ENCODE peak calls at places on chromosomes 2 and 18, in nine cellular contexts. W, I, C, O, A, X, R, T and B are unnamed samples.

GRCh38 chr2:80592106-80592505 is 287.6 kb upstream of the LRRTM1 start:
- DNase-seq in A (no peak), C (no peak), T (no peak), I (no peak), R (no peak), X (no peak), W (no peak), O (no peak), B (no peak)

GRCh38 chr2:63861220-63861822 is 19.6 kb downstream of the UGP2 start:
- DNase-seq in A (peak; percentile 52), I (peak; percentile 51), X (no peak), W (peak; percentile 78), O (peak; percentile 81), T (peak; percentile 64), R (peak; percentile 47), C (no peak), B (no peak)

GRCh38 chr18:76115580-76115979 is 379.5 kb downstream of the ZNF516 start:
- DNase-seq in T (no peak), X (no peak), A (no peak), C (no peak), W (no peak), O (no peak), I (no peak), R (no peak), B (no peak)

GRCh38 chr2:71612581-71613520 is 159.5 kb downstream of the DYSF start:
- DNase-seq in A (no peak), R (no peak), X (no peak), W (peak; percentile 58), C (peak; percentile 14), O (no peak), I (no peak), T (no peak), B (peak; percentile 42)

GRCh38 chr2:8549273-8549922 is 132.5 kb upstream of the ID2 start:
- DNase-seq in X (no peak), O (no peak), T (no peak), A (no peak), R (no peak), C (no peak), I (no peak), W (no peak), B (no peak)

GRCh38 chr2:117126656-117127055 is 687.8 kb upstream of the DDX18 start:
- DNase-seq in O (no peak), A (no peak), X (no peak), T (no peak), R (no peak), I (no peak), W (no peak), C (no peak), B (no peak)

GRCh38 chr2:12514631-12515437 is 201.9 kb upstream of the TRIB2 start:
- DNase-seq in W (no peak), A (no peak), X (no peak), I (no peak), O (no peak), R (no peak), T (no peak), C (no peak), B (no peak)

GRCh38 chr18:23819005-23819404 is 129.8 kb downstream of the LAMA3 start:
- DNase-seq in T (no peak), C (no peak), R (no peak), X (no peak), I (no peak), O (no peak), W (no peak), A (no peak), B (no peak)

GRCh38 chr2:68722712-68723111 is 11.9 kb upstream of the ARHGAP25 start:
- DNase-seq in W (no peak), I (no peak), C (no peak), T (no peak), R (no peak), A (no peak), O (peak; percentile 21), X (no peak), B (no peak)

GRCh38 chr2:68726100-68726499 is 8.5 kb upstream of the ARHGAP25 start:
- DNase-seq in R (no peak), O (no peak), T (no peak), W (no peak), C (no peak), I (no peak), A (no peak), X (no peak), B (no peak)

GRCh38 chr2:68730828-68731227 is 3.8 kb upstream of the ARHGAP25 start:
- DNase-seq in I (no peak), A (no peak), R (no peak), C (no peak), T (peak; percentile 89), O (peak; percentile 55), X (no peak), W (no peak), B (no peak)

GRCh38 chr2:68727698-68728375 is 6.8 kb upstream of the ARHGAP25 start:
- DNase-seq in X (no peak), I (no peak), A (no peak), O (peak; percentile 32), C (no peak), R (no peak), W (no peak), T (peak; percentile 59), B (no peak)

DNA sequence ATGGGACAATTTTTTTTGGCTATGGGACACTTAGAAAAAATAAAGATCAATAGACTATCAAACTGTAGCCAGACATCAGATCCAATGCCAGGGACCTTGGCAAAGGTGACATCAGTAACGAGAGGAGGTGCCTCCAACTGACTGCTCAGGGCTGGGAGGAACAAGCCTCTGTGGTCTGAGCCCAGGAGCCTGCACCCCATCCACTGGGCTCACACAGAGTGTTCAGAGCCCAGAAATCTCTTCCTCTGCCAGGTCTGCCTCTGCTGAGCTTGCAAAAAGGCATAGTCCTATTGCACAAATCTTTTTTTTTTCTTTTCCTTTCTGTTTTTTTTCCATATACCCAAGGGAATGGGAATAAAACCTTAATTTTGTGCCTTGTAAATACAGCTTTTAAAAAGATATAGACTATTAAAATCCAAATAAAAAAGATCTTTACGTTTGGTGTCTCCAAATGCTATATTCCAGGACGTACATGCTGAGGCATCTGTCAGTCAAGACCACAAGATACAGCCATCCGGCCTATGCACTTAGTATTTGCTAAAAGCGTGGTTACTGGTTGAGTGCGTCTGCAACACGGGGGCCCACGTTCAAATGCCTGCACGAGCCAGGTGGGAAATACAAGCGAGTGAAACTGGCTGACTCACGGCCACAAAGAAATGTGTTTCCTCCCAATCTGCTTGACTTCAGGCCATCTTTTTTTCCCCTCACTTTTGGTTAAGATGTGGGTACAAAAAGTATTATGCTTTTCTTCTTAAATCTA is 7.8 kb upstream of the ARHGAP25 start:
- DNase-seq in C (no peak), I (peak; percentile 58), T (peak; percentile 42), R (no peak), X (no peak), O (no peak), W (no peak), A (peak; percentile 93), B (no peak)
- H3K4me1 ChIP-seq in C (peaks cover 7% of the 10 kb centered on the region), I (peaks cover 49% of the 10 kb centered on the region), T (peaks cover 34% of the 10 kb centered on the region), R (no peaks in the 10 kb centered on the region), X (no peaks in the 10 kb centered on the region), O (no peaks in the 10 kb centered on the region), W (no peaks in the 10 kb centered on the region), A (peaks cover 32% of the 10 kb centered on the region), B (peaks cover 5% of the 10 kb centered on the region)

GRCh38 chr2:201132518-201132917 is 16.6 kb downstream of the CFLAR start:
- DNase-seq in W (no peak), X (no peak), R (no peak), C (no peak), A (no peak), I (no peak), O (peak; percentile 29), T (no peak), B (no peak)

GRCh38 chr2:201137505-201138400 is 21.8 kb downstream of the CFLAR start:
- DNase-seq in O (no peak), C (no peak), I (no peak), T (no peak), X (no peak), R (no peak), A (no peak), W (no peak), B (no peak)

GRCh38 chr2:201136889-201137321 is 20.9 kb downstream of the CFLAR start:
- DNase-seq in A (no peak), O (no peak), C (no peak), I (no peak), W (no peak), T (no peak), X (no peak), R (no peak), B (peak; percentile 74)

GRCh38 chr2:201138401-201138970 is 22.5 kb downstream of the CFLAR start:
- DNase-seq in C (no peak), R (no peak), O (no peak), A (no peak), I (no peak), X (no peak), W (no peak), T (no peak), B (no peak)

DNA sequence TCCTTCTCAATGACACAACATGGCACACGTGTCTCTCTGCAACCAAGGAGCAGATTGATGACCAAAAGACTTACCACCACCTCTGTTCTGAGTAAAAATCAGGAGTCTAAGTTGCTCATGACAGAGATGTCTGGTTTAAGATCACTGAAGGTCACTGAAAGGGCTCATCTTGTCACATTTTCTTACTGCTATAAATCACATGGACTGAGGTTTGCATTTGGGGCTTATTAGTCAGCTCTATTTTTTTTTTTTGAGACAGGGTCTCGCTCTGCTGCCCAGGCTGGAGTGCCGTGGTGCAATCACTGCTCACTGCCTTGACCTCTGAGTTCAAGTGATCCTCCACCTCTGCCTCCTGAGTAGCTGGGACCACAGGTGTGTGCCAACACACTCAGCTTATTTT is 19.4 kb downstream of the CFLAR start:
- DNase-seq in O (no peak), T (no peak), A (no peak), X (no peak), R (no peak), I (no peak), W (no peak), C (no peak), B (no peak)
- H3K27ac ChIP-seq in O (peak overlapping the region; percentile 14), T (no peak overlapping the region), A (no peak overlapping the region), X (no peak overlapping the region), R (peak overlapping the region; percentile 99), I (peak overlapping the region; percentile 30), W (peak overlapping the region; percentile 89), C (peak overlapping the region; percentile 56), B (no peak overlapping the region)

GRCh38 chr2:205704101-205704741 is 21.9 kb downstream of the NRP2 start:
- DNase-seq in T (no peak), I (no peak), A (no peak), O (no peak), C (no peak), R (no peak), W (no peak), X (no peak), B (no peak)

GRCh38 chr2:205701509-205701908 is 19.2 kb downstream of the NRP2 start:
- DNase-seq in W (no peak), O (peak; percentile 69), C (no peak), T (peak; percentile 65), X (no peak), R (no peak), I (no peak), A (no peak), B (no peak)

GRCh38 chr2:205702576-205702975 is 20.3 kb downstream of the NRP2 start:
- DNase-seq in T (peak; percentile 49), O (no peak), X (no peak), W (no peak), C (no peak), A (no peak), I (no peak), R (no peak), B (no peak)

GRCh38 chr2:205705511-205706397 is 23.5 kb downstream of the NRP2 start:
- DNase-seq in T (no peak), I (no peak), A (no peak), C (no peak), X (no peak), R (no peak), O (no peak), W (no peak), B (no peak)

GRCh38 chr2:205703471-205703870 is 21.2 kb downstream of the NRP2 start:
- DNase-seq in A (no peak), T (no peak), O (no peak), I (no peak), C (no peak), R (no peak), X (no peak), W (no peak), B (no peak)
- H3K4me1 ChIP-seq in A (no peaks in the 10 kb centered on the region), T (peaks cover 44% of the 10 kb centered on the region), O (peaks cover 54% of the 10 kb centered on the region), I (peaks cover 5% of the 10 kb centered on the region), C (peaks cover 79% of the 10 kb centered on the region), R (peaks cover 40% of the 10 kb centered on the region), X (peaks cover 33% of the 10 kb centered on the region), W (peaks cover 15% of the 10 kb centered on the region), B (peaks cover 13% of the 10 kb centered on the region)

GRCh38 chr18:6478111-6478510 is 63.4 kb upstream of the L3MBTL4 start:
- DNase-seq in R (peak; percentile 29), X (no peak), A (no peak), C (no peak), T (no peak), O (no peak), W (no peak), I (no peak), B (no peak)

GRCh38 chr18:6484659-6485058 is 69.9 kb upstream of the L3MBTL4 start:
- DNase-seq in A (no peak), O (no peak), W (no peak), C (no peak), T (no peak), I (no peak), X (no peak), R (no peak), B (no peak)

GRCh38 chr18:6479699-6480098 is 65.0 kb upstream of the L3MBTL4 start:
- DNase-seq in X (no peak), W (no peak), T (no peak), C (no peak), R (no peak), A (no peak), O (no peak), I (no peak), B (no peak)

GRCh38 chr18:6486313-6486712 is 71.6 kb upstream of the L3MBTL4 start:
- DNase-seq in R (no peak), T (no peak), X (no peak), C (no peak), O (no peak), I (no peak), A (no peak), W (no peak), B (no peak)

GRCh38 chr18:6482198-6482977 is 67.7 kb upstream of the L3MBTL4 start:
- DNase-seq in W (peak; percentile 68), I (no peak), R (peak; percentile 78), O (peak; percentile 85), X (peak; percentile 3), T (peak; percentile 45), A (peak; percentile 45), C (peak; percentile 75), B (peak; percentile 92)
- H3K27ac ChIP-seq in W (no peak overlapping the region), I (no peak overlapping the region), R (no peak overlapping the region), O (no peak overlapping the region), X (no peak overlapping the region), T (no peak overlapping the region), A (no peak overlapping the region), C (no peak overlapping the region), B (no peak overlapping the region)